ENCODE peak calls at places on chromosome 3, in four cellular contexts. One of them, this sample, is unnamed.

GRCh38 chr3:15161113-15161512 is 44.9 kb upstream of the CAPN7 start:
- DNase-seq in cardiac fibroblast: no peak
- DNase-seq in fibroblast of villous mesenchyme: no peak
- DNase-seq in AG10803: peak
- DNase-seq in this sample: no peak

GRCh38 chr3:124600765-124601164 is 129.5 kb upstream of the UMPS start:
- DNase-seq in cardiac fibroblast: no peak
- DNase-seq in AG10803: no peak
- DNase-seq in fibroblast of villous mesenchyme: no peak
- DNase-seq in this sample: no peak

GRCh38 chr3:60147249-60147648 is 1097.4 kb upstream of the CFAP20DC start:
- DNase-seq in fibroblast of villous mesenchyme: no peak
- DNase-seq in AG10803: no peak
- DNase-seq in cardiac fibroblast: no peak
- DNase-seq in this sample: no peak

GRCh38 chr3:172203522-172204258 is 164.3 kb downstream of the FNDC3B start:
- DNase-seq in AG10803: peak
- DNase-seq in cardiac fibroblast: peak
- DNase-seq in fibroblast of villous mesenchyme: no peak
- DNase-seq in this sample: no peak

GRCh38 chr3:155217591-155217990 is 75.9 kb downstream of the STRIT1 start:
- DNase-seq in cardiac fibroblast: peak
- DNase-seq in fibroblast of villous mesenchyme: peak
- DNase-seq in AG10803: peak
- DNase-seq in this sample: no peak

GRCh38 chr3:152402698-152403456 is 134.1 kb downstream of the MBNL1 start:
- DNase-seq in AG10803: peak
- DNase-seq in fibroblast of villous mesenchyme: no peak
- DNase-seq in cardiac fibroblast: no peak
- DNase-seq in this sample: no peak

GRCh38 chr3:170012683-170013400 is 25.0 kb upstream of the GPR160 start:
- DNase-seq in AG10803: no peak
- DNase-seq in cardiac fibroblast: no peak
- DNase-seq in fibroblast of villous mesenchyme: no peak
- DNase-seq in this sample: no peak

GRCh38 chr3:45041666-45042065 is 15.6 kb downstream of the CLEC3B start:
- DNase-seq in cardiac fibroblast: no peak
- DNase-seq in fibroblast of villous mesenchyme: no peak
- DNase-seq in AG10803: no peak
- DNase-seq in this sample: no peak

GRCh38 chr3:51503007-51503406 is 3.2 kb upstream of the DCAF1 start:
- DNase-seq in cardiac fibroblast: no peak
- DNase-seq in AG10803: no peak
- DNase-seq in fibroblast of villous mesenchyme: no peak
- DNase-seq in this sample: no peak

GRCh38 chr3:125134952-125135351 is 77.6 kb downstream of the SLC12A8 start:
- DNase-seq in cardiac fibroblast: no peak
- DNase-seq in fibroblast of villous mesenchyme: no peak
- DNase-seq in AG10803: no peak
- DNase-seq in this sample: no peak

GRCh38 chr3:134058728-134059601 is 29.2 kb upstream of the SLCO2A1 start:
- DNase-seq in fibroblast of villous mesenchyme: no peak
- DNase-seq in cardiac fibroblast: no peak
- DNase-seq in AG10803: no peak
- DNase-seq in this sample: no peak

GRCh38 chr3:134201201-134202130 is 49.2 kb downstream of the RYK start:
- DNase-seq in fibroblast of villous mesenchyme: peak
- DNase-seq in AG10803: peak
- DNase-seq in cardiac fibroblast: peak
- DNase-seq in this sample: no peak

GRCh38 chr3:48476426-48477053 is 27.4 kb downstream of the SHISA5 start:
- DNase-seq in fibroblast of villous mesenchyme: no peak
- DNase-seq in AG10803: no peak
- DNase-seq in cardiac fibroblast: no peak
- DNase-seq in this sample: no peak

GRCh38 chr3:175456496-175456895 is 597.4 kb downstream of the NAALADL2 start:
- DNase-seq in fibroblast of villous mesenchyme: peak
- DNase-seq in cardiac fibroblast: no peak
- DNase-seq in AG10803: peak
- DNase-seq in this sample: no peak

GRCh38 chr3:194315965-194316361 is 35.2 kb downstream of the CPN2 start:
- DNase-seq in fibroblast of villous mesenchyme: peak
- DNase-seq in cardiac fibroblast: peak
- DNase-seq in AG10803: peak
- DNase-seq in this sample: no peak

GRCh38 chr3:178244653-178245384 is 291.4 kb upstream of the KCNMB2 start:
- DNase-seq in cardiac fibroblast: no peak
- DNase-seq in AG10803: no peak
- DNase-seq in fibroblast of villous mesenchyme: peak
- DNase-seq in this sample: no peak

GRCh38 chr3:123411340-123412040 is 37.4 kb downstream of the ADCY5 start:
- DNase-seq in fibroblast of villous mesenchyme: no peak
- DNase-seq in cardiac fibroblast: no peak
- DNase-seq in AG10803: no peak
- DNase-seq in this sample: no peak

GRCh38 chr3:72340476-72341379 is 507.5 kb downstream of the SHQ1 start:
- DNase-seq in AG10803: no peak
- DNase-seq in fibroblast of villous mesenchyme: peak
- DNase-seq in cardiac fibroblast: no peak
- DNase-seq in this sample: peak

GRCh38 chr3:70138606-70139005 is 139.1 kb downstream of the SAMMSON start:
- DNase-seq in AG10803: no peak
- DNase-seq in fibroblast of villous mesenchyme: no peak
- DNase-seq in cardiac fibroblast: no peak
- DNase-seq in this sample: no peak

GRCh38 chr3:23992051-23992628 is 47.1 kb downstream of the NR1D2 start:
- DNase-seq in fibroblast of villous mesenchyme: peak
- DNase-seq in cardiac fibroblast: peak
- DNase-seq in AG10803: peak
- DNase-seq in this sample: no peak

GRCh38 chr3:109081746-109082510 is 36.0 kb downstream of the MORC1 start:
- DNase-seq in cardiac fibroblast: peak
- DNase-seq in AG10803: peak
- DNase-seq in fibroblast of villous mesenchyme: peak
- DNase-seq in this sample: peak

GRCh38 chr3:43180027-43180426 is 74.1 kb upstream of the POMGNT2 start:
- DNase-seq in cardiac fibroblast: peak
- DNase-seq in AG10803: peak
- DNase-seq in fibroblast of villous mesenchyme: peak
- DNase-seq in this sample: peak

GRCh38 chr3:43206632-43207031 is 79.7 kb upstream of the SNRK start:
- DNase-seq in AG10803: no peak
- DNase-seq in fibroblast of villous mesenchyme: no peak
- DNase-seq in cardiac fibroblast: no peak
- DNase-seq in this sample: no peak

GRCh38 chr3:51975857-51976549 is 1.1 kb downstream of the ABHD14A start:
- DNase-seq in fibroblast of villous mesenchyme: peak
- DNase-seq in AG10803: peak
- DNase-seq in cardiac fibroblast: peak
- DNase-seq in this sample: no peak

GRCh38 chr3:193897288-193897687 is 238.7 kb upstream of the HES1 start:
- DNase-seq in AG10803: no peak
- DNase-seq in fibroblast of villous mesenchyme: peak
- DNase-seq in cardiac fibroblast: peak
- DNase-seq in this sample: no peak

GRCh38 chr3:89250742-89251141 is 143.3 kb downstream of the EPHA3 start:
- DNase-seq in AG10803: no peak
- DNase-seq in fibroblast of villous mesenchyme: no peak
- DNase-seq in cardiac fibroblast: no peak
- DNase-seq in this sample: no peak

GRCh38 chr3:25785826-25786225 is 2.6 kb upstream of the NGLY1 start:
- DNase-seq in AG10803: no peak
- DNase-seq in fibroblast of villous mesenchyme: no peak
- DNase-seq in cardiac fibroblast: no peak
- DNase-seq in this sample: no peak

GRCh38 chr3:52195823-52196331 is 2.1 kb upstream of the ALAS1 start:
- DNase-seq in AG10803: peak
- DNase-seq in cardiac fibroblast: peak
- DNase-seq in fibroblast of villous mesenchyme: peak
- DNase-seq in this sample: no peak

GRCh38 chr3:963255-963654 is 129.6 kb upstream of the CNTN6 start:
- DNase-seq in AG10803: no peak
- DNase-seq in cardiac fibroblast: no peak
- DNase-seq in fibroblast of villous mesenchyme: no peak
- DNase-seq in this sample: no peak

GRCh38 chr3:167300210-167300609 is 79.9 kb downstream of the ZBBX start:
- DNase-seq in AG10803: no peak
- DNase-seq in fibroblast of villous mesenchyme: no peak
- DNase-seq in cardiac fibroblast: no peak
- DNase-seq in this sample: no peak

GRCh38 chr3:101038393-101038792 is 45.2 kb upstream of the ABI3BP start:
- DNase-seq in cardiac fibroblast: no peak
- DNase-seq in fibroblast of villous mesenchyme: peak
- DNase-seq in AG10803: peak
- DNase-seq in this sample: no peak

GRCh38 chr3:14866627-14867026 is 47.9 kb downstream of the FGD5 start:
- DNase-seq in AG10803: no peak
- DNase-seq in cardiac fibroblast: no peak
- DNase-seq in fibroblast of villous mesenchyme: no peak
- DNase-seq in this sample: no peak

GRCh38 chr3:187186375-187186774 is 10.9 kb upstream of the RTP1 start:
- DNase-seq in cardiac fibroblast: no peak
- DNase-seq in AG10803: no peak
- DNase-seq in fibroblast of villous mesenchyme: no peak
- DNase-seq in this sample: no peak

GRCh38 chr3:179375091-179375999 is 27.8 kb downstream of the MFN1 start:
- DNase-seq in fibroblast of villous mesenchyme: no peak
- DNase-seq in AG10803: no peak
- DNase-seq in cardiac fibroblast: no peak
- DNase-seq in this sample: no peak

GRCh38 chr3:5331567-5332269 is 144.2 kb downstream of the EDEM1 start:
- DNase-seq in cardiac fibroblast: no peak
- DNase-seq in fibroblast of villous mesenchyme: no peak
- DNase-seq in AG10803: no peak
- DNase-seq in this sample: no peak

GRCh38 chr3:124685481-124685880 is 44.8 kb upstream of the UMPS start:
- DNase-seq in cardiac fibroblast: no peak
- DNase-seq in AG10803: peak
- DNase-seq in fibroblast of villous mesenchyme: no peak
- DNase-seq in this sample: peak

GRCh38 chr3:152444029-152444641 is 175.4 kb downstream of the MBNL1 start:
- DNase-seq in fibroblast of villous mesenchyme: peak
- DNase-seq in AG10803: peak
- DNase-seq in cardiac fibroblast: peak
- DNase-seq in this sample: peak

GRCh38 chr3:149368201-149368849 is 9.1 kb downstream of the TM4SF1 start:
- DNase-seq in cardiac fibroblast: peak
- DNase-seq in AG10803: no peak
- DNase-seq in fibroblast of villous mesenchyme: peak
- DNase-seq in this sample: no peak
- TF ChIP-seq CTCF in cardiac fibroblast: no peak
- TF ChIP-seq CTCF in AG10803: no peak
- TF ChIP-seq CTCF in fibroblast of villous mesenchyme: no peak
- TF ChIP-seq CTCF in this sample: no peak

GRCh38 chr3:110420158-110420641 is 651.4 kb upstream of the NECTIN3 start:
- DNase-seq in AG10803: peak
- DNase-seq in cardiac fibroblast: peak
- DNase-seq in fibroblast of villous mesenchyme: peak
- DNase-seq in this sample: no peak

GRCh38 chr3:110419571-110419970 is 652.0 kb upstream of the NECTIN3 start:
- DNase-seq in AG10803: peak
- DNase-seq in cardiac fibroblast: peak
- DNase-seq in fibroblast of villous mesenchyme: peak
- DNase-seq in this sample: no peak

GRCh38 chr3:110423276-110423675 is 648.3 kb upstream of the NECTIN3 start:
- DNase-seq in AG10803: no peak
- DNase-seq in cardiac fibroblast: no peak
- DNase-seq in fibroblast of villous mesenchyme: no peak
- DNase-seq in this sample: no peak

GRCh38 chr3:110414851-110415250 is 656.8 kb upstream of the NECTIN3 start:
- DNase-seq in fibroblast of villous mesenchyme: peak
- DNase-seq in cardiac fibroblast: peak
- DNase-seq in AG10803: peak
- DNase-seq in this sample: no peak

GRCh38 chr3:110419096-110419495 is 652.5 kb upstream of the NECTIN3 start:
- DNase-seq in fibroblast of villous mesenchyme: no peak
- DNase-seq in cardiac fibroblast: peak
- DNase-seq in AG10803: no peak
- DNase-seq in this sample: no peak
- TF ChIP-seq CTCF in fibroblast of villous mesenchyme: no peak
- TF ChIP-seq CTCF in cardiac fibroblast: no peak
- TF ChIP-seq CTCF in AG10803: no peak
- TF ChIP-seq CTCF in this sample: no peak

DNA sequence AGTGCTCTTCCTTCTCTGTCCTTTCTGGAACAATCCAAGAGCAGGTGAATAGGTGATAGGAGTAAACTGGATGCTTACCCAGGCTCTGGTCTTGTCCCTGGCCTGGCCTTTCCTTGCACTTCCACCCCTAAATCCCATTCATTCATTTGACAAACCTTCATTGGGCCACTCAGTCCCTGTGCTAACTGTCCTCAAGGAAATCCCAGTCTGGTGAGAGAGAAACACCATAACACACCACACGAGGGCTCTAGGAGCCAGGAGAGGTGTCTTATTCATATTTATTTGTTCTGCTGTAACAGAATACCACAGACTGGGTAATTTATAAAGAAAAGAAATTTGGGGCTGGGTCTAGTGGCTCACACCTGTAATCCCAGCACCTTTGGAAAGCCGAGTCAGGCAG is 22.8 kb downstream of the EFCC1 start:
- DNase-seq in AG10803: no peak
- DNase-seq in fibroblast of villous mesenchyme: peak
- DNase-seq in cardiac fibroblast: no peak
- DNase-seq in this sample: no peak
- TF ChIP-seq CTCF in AG10803: peak
- TF ChIP-seq CTCF in fibroblast of villous mesenchyme: peak
- TF ChIP-seq CTCF in cardiac fibroblast: peak
- TF ChIP-seq CTCF in this sample: no peak

GRCh38 chr3:40396406-40396805 is 9.4 kb downstream of the ENTPD3 start:
- DNase-seq in cardiac fibroblast: no peak
- DNase-seq in AG10803: no peak
- DNase-seq in fibroblast of villous mesenchyme: no peak
- DNase-seq in this sample: no peak
- TF ChIP-seq CTCF in cardiac fibroblast: no peak
- TF ChIP-seq CTCF in AG10803: no peak
- TF ChIP-seq CTCF in fibroblast of villous mesenchyme: no peak
- TF ChIP-seq CTCF in this sample: no peak